ENCODE peak calls at places on chromosomes 2 and 18, in six cellular contexts. S, D, V, Y, K and A are unnamed samples.
A peak's percentile ranks its signal among the peaks of the same experiment; 100 is the strongest.

GRCh38 chr18:3060667-3061580 is 48.0 kb upstream of the LPIN2 start:
- DNase-seq in D (peak; percentile 69), V (no peak), S (peak; percentile 32), Y (no peak), K (no peak), A (no peak)

GRCh38 chr2:42854207-42854818 is 61.9 kb upstream of the HAAO start:
- DNase-seq in Y (peak; percentile 68), D (peak; percentile 0), V (no peak), S (no peak), K (no peak), A (no peak)

GRCh38 chr2:36530983-36531354 is 67.0 kb downstream of the FEZ2 start:
- DNase-seq in K (no peak), S (no peak), D (no peak), Y (peak; percentile 88), V (no peak), A (no peak)

GRCh38 chr18:49340446-49340845 is 120.0 kb downstream of the DYM start:
- DNase-seq in K (no peak), Y (peak; percentile 67), V (no peak), D (no peak), S (no peak), A (no peak)

GRCh38 chr2:191500566-191501389 is 177.2 kb upstream of the NABP1 start:
- DNase-seq in Y (no peak), V (no peak), S (no peak), D (no peak), K (no peak), A (no peak)

GRCh38 chr2:120516323-120517314 is 170.7 kb downstream of the INHBB start:
- DNase-seq in Y (no peak), V (no peak), S (no peak), D (no peak), K (no peak), A (no peak)

GRCh38 chr18:3367491-3368091 is 82.4 kb upstream of the TGIF1 start:
- DNase-seq in S (no peak), K (no peak), Y (peak; percentile 40), D (no peak), V (no peak), A (no peak)

GRCh38 chr2:227759411-227760113 is 13.9 kb downstream of the SCYGR8 start:
- DNase-seq in K (peak; percentile 90), V (no peak), Y (no peak), D (no peak), S (no peak), A (no peak)

GRCh38 chr2:71000780-71001591 is 6.3 kb upstream of the TEX261 start:
- DNase-seq in Y (peak; percentile 61), D (peak; percentile 86), V (peak; percentile 81), K (peak; percentile 72), S (peak; percentile 73), A (peak; percentile 38)

GRCh38 chr18:43919565-43919964 is 642.3 kb upstream of the SYT4 start:
- DNase-seq in D (no peak), V (no peak), Y (no peak), K (no peak), S (no peak), A (no peak)

GRCh38 chr2:44932564-44933392 is 8.7 kb upstream of the SIX3 start:
- DNase-seq in K (no peak), D (no peak), V (no peak), S (no peak), Y (no peak), A (no peak)

GRCh38 chr18:23547806-23548205 is 38.5 kb downstream of the NPC1 start:
- DNase-seq in K (peak; percentile 82), S (no peak), Y (peak; percentile 43), V (no peak), D (no peak), A (no peak)

GRCh38 chr2:120222186-120223033 is 790 bp downstream of the TMEM185B start:
- DNase-seq in V (no peak), Y (no peak), D (no peak), K (no peak), S (no peak), A (no peak)

GRCh38 chr2:223587301-223587700 is 14.9 kb downstream of the SCG2 start:
- DNase-seq in D (no peak), V (no peak), Y (no peak), K (no peak), S (no peak), A (no peak)

GRCh38 chr18:4636957-4637356 is 181.8 kb upstream of the DLGAP1 start:
- DNase-seq in V (no peak), D (no peak), Y (no peak), K (peak; percentile 41), S (no peak), A (no peak)

GRCh38 chr2:32877587-32878162 is 69.1 kb upstream of the LTBP1 start:
- DNase-seq in Y (no peak), V (no peak), K (no peak), S (no peak), D (no peak), A (no peak)

GRCh38 chr2:216546646-216547403 is 48.2 kb downstream of the RPL37A start:
- DNase-seq in K (no peak), D (no peak), Y (peak; percentile 38), S (no peak), V (no peak), A (no peak)

GRCh38 chr2:28678175-28678855 is 73.3 kb upstream of the PPP1CB start:
- DNase-seq in D (no peak), Y (no peak), K (no peak), S (no peak), V (no peak), A (no peak)

GRCh38 chr2:229920011-229920781 is 1.6 kb downstream of the TRIP12 start:
- DNase-seq in Y (peak; percentile 13), V (peak; percentile 20), S (peak; percentile 30), D (peak; percentile 37), K (peak; percentile 28), A (no peak)

GRCh38 chr18:23650963-23651927 is 11.5 kb downstream of the ANKRD29 start:
- DNase-seq in S (no peak), Y (peak; percentile 95), D (no peak), K (no peak), V (no peak), A (no peak)

GRCh38 chr18:32373995-32374394 is 96.7 kb downstream of the GAREM1 start:
- DNase-seq in Y (peak; percentile 68), V (no peak), S (no peak), D (no peak), K (no peak), A (no peak)

GRCh38 chr18:21448301-21448700 is 152.2 kb downstream of the ESCO1 start:
- DNase-seq in K (no peak), D (no peak), V (no peak), S (no peak), Y (peak; percentile 16), A (no peak)

GRCh38 chr2:48424866-48425265 is 105.1 kb upstream of the STON1 start:
- DNase-seq in V (no peak), D (no peak), K (no peak), Y (no peak), S (no peak), A (no peak)

GRCh38 chr2:94996401-94997100 is 29.0 kb upstream of the MAL start:
- DNase-seq in K (no peak), D (no peak), S (no peak), Y (no peak), V (no peak), A (no peak)

GRCh38 chr2:239477606-239478005 is 76.8 kb upstream of the HDAC4 start:
- DNase-seq in D (no peak), V (no peak), K (no peak), Y (no peak), S (no peak), A (no peak)

GRCh38 chr2:100741880-100742814 is 77.8 kb upstream of the NPAS2 start:
- DNase-seq in K (peak; percentile 56), V (no peak), D (no peak), S (no peak), Y (peak; percentile 99), A (no peak)

GRCh38 chr18:27428120-27428519 is 243.0 kb upstream of the CHST9 start:
- DNase-seq in S (no peak), D (no peak), K (peak; percentile 35), V (no peak), Y (no peak), A (no peak)